ENCODE peak calls at places on chromosome 13, in nine cellular contexts. One of them, this sample, is unnamed.

GRCh38 chr13:103067751-103068563 is 1.7 kb upstream of the SLC10A2 start:
- DNase-seq in H1: peak
- DNase-seq in Panc1: no peak
- DNase-seq in cardiac muscle cell: no peak
- DNase-seq in astrocyte of the cerebellum: no peak
- DNase-seq in CD4-positive, alpha-beta memory T cell: no peak
- DNase-seq in bronchial epithelial cell: peak
- DNase-seq in kidney epithelial cell: no peak
- DNase-seq in spleen: no peak
- DNase-seq in this sample: no peak

GRCh38 chr13:54029226-54029625 is 1000.6 kb downstream of the OLFM4 start:
- DNase-seq in H1: peak
- DNase-seq in Panc1: no peak
- DNase-seq in cardiac muscle cell: no peak
- DNase-seq in astrocyte of the cerebellum: peak
- DNase-seq in CD4-positive, alpha-beta memory T cell: no peak
- DNase-seq in bronchial epithelial cell: peak
- DNase-seq in kidney epithelial cell: peak
- DNase-seq in spleen: no peak
- DNase-seq in this sample: no peak

GRCh38 chr13:36536546-36536945 is 104.3 kb downstream of the CCNA1 start:
- DNase-seq in H1: no peak
- DNase-seq in Panc1: no peak
- DNase-seq in cardiac muscle cell: no peak
- DNase-seq in astrocyte of the cerebellum: peak
- DNase-seq in CD4-positive, alpha-beta memory T cell: no peak
- DNase-seq in bronchial epithelial cell: no peak
- DNase-seq in kidney epithelial cell: no peak
- DNase-seq in spleen: no peak
- DNase-seq in this sample: no peak

GRCh38 chr13:50220938-50221337 is 205.7 kb downstream of the KCNRG start:
- DNase-seq in H1: no peak
- DNase-seq in Panc1: no peak
- DNase-seq in cardiac muscle cell: no peak
- DNase-seq in astrocyte of the cerebellum: no peak
- DNase-seq in CD4-positive, alpha-beta memory T cell: no peak
- DNase-seq in bronchial epithelial cell: peak
- DNase-seq in kidney epithelial cell: no peak
- DNase-seq in spleen: no peak
- DNase-seq in this sample: no peak

GRCh38 chr13:107348471-107348870 is 780.5 kb upstream of the ARGLU1 start:
- DNase-seq in H1: no peak
- DNase-seq in Panc1: no peak
- DNase-seq in cardiac muscle cell: peak
- DNase-seq in astrocyte of the cerebellum: no peak
- DNase-seq in CD4-positive, alpha-beta memory T cell: no peak
- DNase-seq in bronchial epithelial cell: no peak
- DNase-seq in kidney epithelial cell: no peak
- DNase-seq in spleen: no peak
- DNase-seq in this sample: no peak

GRCh38 chr13:95552539-95553270 is at the start of gene CLDN10:
- DNase-seq in H1: peak
- DNase-seq in Panc1: no peak
- DNase-seq in cardiac muscle cell: no peak
- DNase-seq in astrocyte of the cerebellum: no peak
- DNase-seq in CD4-positive, alpha-beta memory T cell: no peak
- DNase-seq in bronchial epithelial cell: no peak
- DNase-seq in kidney epithelial cell: no peak
- DNase-seq in spleen: peak
- DNase-seq in this sample: no peak

GRCh38 chr13:38656699-38657098 is 30.2 kb upstream of the FREM2 start:
- DNase-seq in H1: no peak
- DNase-seq in Panc1: no peak
- DNase-seq in cardiac muscle cell: no peak
- DNase-seq in astrocyte of the cerebellum: no peak
- DNase-seq in CD4-positive, alpha-beta memory T cell: no peak
- DNase-seq in bronchial epithelial cell: no peak
- DNase-seq in kidney epithelial cell: no peak
- DNase-seq in spleen: no peak
- DNase-seq in this sample: no peak

GRCh38 chr13:61358599-61358998 is 57.0 kb downstream of the PCDH20 start:
- DNase-seq in H1: no peak
- DNase-seq in Panc1: no peak
- DNase-seq in cardiac muscle cell: no peak
- DNase-seq in astrocyte of the cerebellum: no peak
- DNase-seq in CD4-positive, alpha-beta memory T cell: no peak
- DNase-seq in bronchial epithelial cell: no peak
- DNase-seq in kidney epithelial cell: no peak
- DNase-seq in spleen: no peak
- DNase-seq in this sample: no peak

GRCh38 chr13:51643882-51644281 is 59.6 kb downstream of the WDFY2 start:
- DNase-seq in H1: no peak
- DNase-seq in Panc1: no peak
- DNase-seq in cardiac muscle cell: peak
- DNase-seq in astrocyte of the cerebellum: peak
- DNase-seq in CD4-positive, alpha-beta memory T cell: no peak
- DNase-seq in bronchial epithelial cell: peak
- DNase-seq in kidney epithelial cell: peak
- DNase-seq in spleen: no peak
- DNase-seq in this sample: no peak

GRCh38 chr13:112066624-112067004 is 335 bp upstream of the SOX1 start:
- DNase-seq in H1: no peak
- DNase-seq in Panc1: no peak
- DNase-seq in cardiac muscle cell: peak
- DNase-seq in astrocyte of the cerebellum: peak
- DNase-seq in CD4-positive, alpha-beta memory T cell: peak
- DNase-seq in bronchial epithelial cell: no peak
- DNase-seq in kidney epithelial cell: no peak
- DNase-seq in spleen: peak
- DNase-seq in this sample: peak

GRCh38 chr13:102680842-102681725 is 13.8 kb downstream of the METTL21C start:
- DNase-seq in H1: no peak
- DNase-seq in Panc1: no peak
- DNase-seq in cardiac muscle cell: peak
- DNase-seq in astrocyte of the cerebellum: no peak
- DNase-seq in CD4-positive, alpha-beta memory T cell: peak
- DNase-seq in bronchial epithelial cell: no peak
- DNase-seq in kidney epithelial cell: no peak
- DNase-seq in spleen: no peak
- DNase-seq in this sample: no peak

GRCh38 chr13:39616087-39616694 is 13.2 kb upstream of the LHFPL6 start:
- DNase-seq in H1: no peak
- DNase-seq in Panc1: no peak
- DNase-seq in cardiac muscle cell: peak
- DNase-seq in astrocyte of the cerebellum: peak
- DNase-seq in CD4-positive, alpha-beta memory T cell: peak
- DNase-seq in bronchial epithelial cell: peak
- DNase-seq in kidney epithelial cell: no peak
- DNase-seq in spleen: no peak
- DNase-seq in this sample: peak

GRCh38 chr13:36275190-36276002 is 22.2 kb downstream of the CCDC169 start:
- DNase-seq in H1: no peak
- DNase-seq in Panc1: no peak
- DNase-seq in cardiac muscle cell: peak
- DNase-seq in astrocyte of the cerebellum: peak
- DNase-seq in CD4-positive, alpha-beta memory T cell: no peak
- DNase-seq in bronchial epithelial cell: peak
- DNase-seq in kidney epithelial cell: peak
- DNase-seq in spleen: no peak
- DNase-seq in this sample: peak

GRCh38 chr13:57666554-57666953 is 35.0 kb downstream of the PCDH17 start:
- DNase-seq in H1: no peak
- DNase-seq in Panc1: no peak
- DNase-seq in cardiac muscle cell: no peak
- DNase-seq in astrocyte of the cerebellum: no peak
- DNase-seq in CD4-positive, alpha-beta memory T cell: no peak
- DNase-seq in bronchial epithelial cell: no peak
- DNase-seq in kidney epithelial cell: no peak
- DNase-seq in spleen: no peak
- DNase-seq in this sample: no peak

GRCh38 chr13:24564881-24565280 is 52.3 kb upstream of the PARP4 start:
- DNase-seq in H1: no peak
- DNase-seq in Panc1: no peak
- DNase-seq in cardiac muscle cell: no peak
- DNase-seq in astrocyte of the cerebellum: no peak
- DNase-seq in CD4-positive, alpha-beta memory T cell: no peak
- DNase-seq in bronchial epithelial cell: no peak
- DNase-seq in kidney epithelial cell: no peak
- DNase-seq in spleen: no peak
- DNase-seq in this sample: no peak

DNA sequence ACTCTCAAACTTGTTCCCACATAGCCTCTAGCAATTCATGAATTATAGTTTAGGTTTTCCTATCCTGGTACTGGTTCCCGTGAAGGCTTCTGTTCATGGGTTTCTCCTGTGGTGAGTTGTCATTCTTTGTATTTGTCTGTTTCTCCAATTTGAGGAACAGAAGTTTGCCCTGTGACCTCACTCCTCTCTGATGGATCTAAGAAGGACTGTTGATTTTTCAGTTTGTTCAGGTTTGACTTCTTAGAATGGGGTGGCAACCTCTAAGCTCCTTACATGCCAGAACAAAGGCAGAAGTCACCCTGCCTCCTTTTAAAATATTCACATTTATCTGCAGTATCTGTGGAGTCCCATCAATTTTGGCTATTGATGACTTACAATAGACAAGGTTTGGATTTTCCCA is 354.0 kb downstream of the SPRY2 start:
- DNase-seq in H1: no peak
- DNase-seq in Panc1: no peak
- DNase-seq in cardiac muscle cell: no peak
- DNase-seq in astrocyte of the cerebellum: no peak
- DNase-seq in CD4-positive, alpha-beta memory T cell: no peak
- DNase-seq in bronchial epithelial cell: no peak
- DNase-seq in kidney epithelial cell: no peak
- DNase-seq in spleen: no peak
- DNase-seq in this sample: no peak
- H3K4me3 ChIP-seq in H1: no peak
- H3K4me3 ChIP-seq in Panc1: no peak
- H3K4me3 ChIP-seq in cardiac muscle cell: no peak
- H3K4me3 ChIP-seq in astrocyte of the cerebellum: no peak
- H3K4me3 ChIP-seq in CD4-positive, alpha-beta memory T cell: no peak
- H3K4me3 ChIP-seq in bronchial epithelial cell: no peak
- H3K4me3 ChIP-seq in kidney epithelial cell: no peak
- H3K4me3 ChIP-seq in spleen: no peak
- H3K4me3 ChIP-seq in this sample: no peak

GRCh38 chr13:47474845-47475244 is 526.2 kb downstream of the SUCLA2 start:
- DNase-seq in H1: no peak
- DNase-seq in Panc1: no peak
- DNase-seq in cardiac muscle cell: no peak
- DNase-seq in astrocyte of the cerebellum: no peak
- DNase-seq in CD4-positive, alpha-beta memory T cell: no peak
- DNase-seq in bronchial epithelial cell: no peak
- DNase-seq in kidney epithelial cell: no peak
- DNase-seq in spleen: no peak
- DNase-seq in this sample: no peak

GRCh38 chr13:47474326-47474725 is 526.7 kb downstream of the SUCLA2 start:
- DNase-seq in H1: no peak
- DNase-seq in Panc1: no peak
- DNase-seq in cardiac muscle cell: no peak
- DNase-seq in astrocyte of the cerebellum: no peak
- DNase-seq in CD4-positive, alpha-beta memory T cell: no peak
- DNase-seq in bronchial epithelial cell: no peak
- DNase-seq in kidney epithelial cell: no peak
- DNase-seq in spleen: no peak
- DNase-seq in this sample: no peak

DNA sequence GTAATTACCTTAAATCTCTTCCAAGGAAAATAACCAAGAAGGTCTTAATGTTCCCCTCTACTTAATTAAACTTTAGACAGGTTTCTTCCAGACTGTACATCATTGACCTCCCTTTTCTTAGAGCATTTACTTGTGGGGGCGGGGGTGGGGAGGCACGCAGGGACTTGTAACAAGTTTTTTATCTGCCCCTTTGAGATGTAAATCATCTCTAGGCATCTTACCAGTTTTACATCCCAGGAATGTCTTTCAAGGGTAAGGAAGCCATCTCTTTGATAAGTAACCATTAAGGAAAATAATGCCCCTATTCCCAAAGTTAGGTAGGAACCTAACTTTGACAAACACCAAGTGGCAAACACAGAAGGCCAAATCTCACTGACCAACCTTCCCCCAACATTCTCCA is 528.6 kb downstream of the SUCLA2 start:
- DNase-seq in H1: no peak
- DNase-seq in Panc1: no peak
- DNase-seq in cardiac muscle cell: no peak
- DNase-seq in astrocyte of the cerebellum: no peak
- DNase-seq in CD4-positive, alpha-beta memory T cell: no peak
- DNase-seq in bronchial epithelial cell: no peak
- DNase-seq in kidney epithelial cell: no peak
- DNase-seq in spleen: no peak
- DNase-seq in this sample: no peak
- H3K4me3 ChIP-seq in H1: no peak
- H3K4me3 ChIP-seq in Panc1: no peak
- H3K4me3 ChIP-seq in cardiac muscle cell: no peak
- H3K4me3 ChIP-seq in astrocyte of the cerebellum: no peak
- H3K4me3 ChIP-seq in CD4-positive, alpha-beta memory T cell: no peak
- H3K4me3 ChIP-seq in bronchial epithelial cell: no peak
- H3K4me3 ChIP-seq in kidney epithelial cell: no peak
- H3K4me3 ChIP-seq in spleen: no peak
- H3K4me3 ChIP-seq in this sample: no peak

DNA sequence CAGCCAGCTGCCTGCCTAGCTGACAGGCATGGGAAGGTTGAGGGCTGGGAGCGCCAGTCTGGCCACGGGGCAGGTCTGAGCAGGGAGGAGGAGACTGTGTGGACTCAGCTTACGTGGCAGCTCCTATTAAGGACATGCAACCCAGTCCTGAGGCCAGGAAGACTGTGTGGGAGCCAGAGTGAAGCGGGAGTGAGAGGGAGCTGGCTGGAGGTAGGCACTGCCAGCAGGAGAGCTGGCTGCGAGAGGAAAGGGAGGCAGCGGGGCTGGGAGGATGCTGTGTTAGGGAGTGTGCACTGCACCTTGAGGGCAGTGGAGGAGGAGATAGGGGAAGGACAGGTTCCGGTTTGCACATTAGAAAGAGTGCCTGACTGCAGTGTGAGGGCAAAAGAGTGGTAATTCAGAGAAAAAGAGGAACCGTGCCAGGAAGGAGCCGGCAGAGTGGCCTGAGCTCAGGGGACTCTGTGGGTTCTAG is 99.2 kb downstream of the SLC7A1 start:
- DNase-seq in H1: no peak
- DNase-seq in Panc1: no peak
- DNase-seq in cardiac muscle cell: peak
- DNase-seq in astrocyte of the cerebellum: no peak
- DNase-seq in CD4-positive, alpha-beta memory T cell: no peak
- DNase-seq in bronchial epithelial cell: peak
- DNase-seq in kidney epithelial cell: no peak
- DNase-seq in spleen: peak
- DNase-seq in this sample: no peak
- H3K4me3 ChIP-seq in H1: no peak
- H3K4me3 ChIP-seq in Panc1: no peak
- H3K4me3 ChIP-seq in cardiac muscle cell: no peak
- H3K4me3 ChIP-seq in astrocyte of the cerebellum: no peak
- H3K4me3 ChIP-seq in CD4-positive, alpha-beta memory T cell: no peak
- H3K4me3 ChIP-seq in bronchial epithelial cell: no peak
- H3K4me3 ChIP-seq in kidney epithelial cell: no peak
- H3K4me3 ChIP-seq in spleen: no peak
- H3K4me3 ChIP-seq in this sample: no peak

DNA sequence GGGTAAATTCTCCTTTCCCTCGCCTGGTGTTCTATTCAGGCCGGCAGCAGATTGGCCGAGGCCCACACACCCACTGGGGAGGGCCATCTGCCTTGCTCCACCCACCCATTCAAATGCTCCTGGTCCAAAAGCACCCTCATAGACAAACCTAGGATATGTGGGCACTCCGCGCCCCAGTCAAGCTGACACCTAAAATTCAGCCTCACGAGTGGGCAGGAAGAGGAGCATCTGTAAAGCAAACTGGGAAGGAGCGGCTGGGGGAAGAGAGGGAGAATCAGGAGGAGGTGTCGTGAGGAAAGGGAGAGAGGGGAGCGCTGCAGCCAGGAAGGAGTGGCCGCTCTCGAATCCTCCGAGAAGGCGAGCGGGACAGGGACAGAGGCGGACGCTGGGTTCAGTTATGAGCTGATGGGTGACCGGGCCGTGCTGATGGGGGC is 136.9 kb downstream of the USP12 start:
- DNase-seq in H1: no peak
- DNase-seq in Panc1: no peak
- DNase-seq in cardiac muscle cell: peak
- DNase-seq in astrocyte of the cerebellum: no peak
- DNase-seq in CD4-positive, alpha-beta memory T cell: no peak
- DNase-seq in bronchial epithelial cell: no peak
- DNase-seq in kidney epithelial cell: no peak
- DNase-seq in spleen: no peak
- DNase-seq in this sample: no peak
- H3K4me3 ChIP-seq in H1: peak
- H3K4me3 ChIP-seq in Panc1: no peak
- H3K4me3 ChIP-seq in cardiac muscle cell: peak
- H3K4me3 ChIP-seq in astrocyte of the cerebellum: no peak
- H3K4me3 ChIP-seq in CD4-positive, alpha-beta memory T cell: no peak
- H3K4me3 ChIP-seq in bronchial epithelial cell: no peak
- H3K4me3 ChIP-seq in kidney epithelial cell: no peak
- H3K4me3 ChIP-seq in spleen: no peak
- H3K4me3 ChIP-seq in this sample: no peak

This sample was measured in Jurkat, Clone E6-1.